ENCODE peak calls at places on chromosomes 11 and 22, in nine cellular contexts. O is neural progenitor cell, D is SK-N-SH, Q is OCI-LY7, H is GM23338, T is hepatocyte, C is GM23248, W is PC-3, L is HCT116. J is an unnamed sample.

GRCh38 chr11:46438211-46438610 is 46.6 kb upstream of the CHRM4 start:
- DNase-seq in O (no peak), D (no peak), Q (no peak), H (no peak), T (no peak), C (no peak), W (no peak), L (no peak), J (no peak)

GRCh38 chr22:28674121-28674563 is 5.5 kb downstream of the TTC28 start:
- DNase-seq in O (no peak), D (peak), Q (peak), H (no peak), T (no peak), C (peak), W (peak), L (no peak), J (peak)

GRCh38 chr11:64566915-64567882 is 23.8 kb upstream of the SLC22A12 start:
- DNase-seq in O (peak), D (peak), Q (no peak), H (no peak), T (no peak), C (no peak), W (no peak), L (no peak), J (no peak)

GRCh38 chr11:9859491-9860305 is 195.8 kb downstream of the SWAP70 start:
- DNase-seq in O (no peak), D (no peak), Q (no peak), H (no peak), T (no peak), C (peak), W (no peak), L (no peak), J (no peak)

GRCh38 chr11:33280402-33280801 is 23.2 kb downstream of the HIPK3 start:
- DNase-seq in O (no peak), D (no peak), Q (no peak), H (no peak), T (no peak), C (no peak), W (no peak), L (no peak), J (no peak)

GRCh38 chr11:762421-763072 is 14.7 kb downstream of the GATD1 start:
- DNase-seq in O (no peak), D (peak), Q (peak), H (peak), T (no peak), C (peak), W (peak), L (peak), J (no peak)

GRCh38 chr22:30863161-30863833 is 105.3 kb downstream of the MORC2 start:
- DNase-seq in O (no peak), D (peak), Q (no peak), H (peak), T (peak), C (no peak), W (no peak), L (no peak), J (no peak)

GRCh38 chr11:9740202-9740881 is 76.5 kb downstream of the SWAP70 start:
- DNase-seq in O (no peak), D (no peak), Q (no peak), H (no peak), T (peak), C (no peak), W (peak), L (no peak), J (no peak)

GRCh38 chr11:108851781-108852180 is 186.9 kb downstream of the DDX10 start:
- DNase-seq in O (no peak), D (no peak), Q (no peak), H (no peak), T (no peak), C (no peak), W (peak), L (no peak), J (no peak)

GRCh38 chr22:36828815-36829214 is 12.0 kb upstream of the PVALB start:
- DNase-seq in O (no peak), D (no peak), Q (no peak), H (peak), T (no peak), C (no peak), W (no peak), L (no peak), J (no peak)

GRCh38 chr22:25350551-25350971 is 131.1 kb downstream of the CRYBB2 start:
- DNase-seq in O (no peak), D (no peak), Q (no peak), H (peak), T (no peak), C (no peak), W (no peak), L (no peak), J (no peak)

GRCh38 chr11:67732045-67732787 is 57.8 kb upstream of the ALDH3B2 start:
- DNase-seq in O (peak), D (peak), Q (peak), H (peak), T (peak), C (peak), W (peak), L (peak), J (no peak)

GRCh38 chr11:13949876-13950275 is 12.6 kb upstream of the SPON1 start:
- DNase-seq in O (no peak), D (peak), Q (no peak), H (no peak), T (no peak), C (no peak), W (peak), L (no peak), J (no peak)

GRCh38 chr11:6251990-6252473 is 7.6 kb upstream of the CCKBR start:
- DNase-seq in O (no peak), D (no peak), Q (no peak), H (no peak), T (peak), C (peak), W (no peak), L (no peak), J (no peak)

GRCh38 chr11:6321961-6322362 is 1.7 kb upstream of the CAVIN3 start:
- DNase-seq in O (peak), D (no peak), Q (no peak), H (peak), T (no peak), C (peak), W (peak), L (peak), J (no peak)

GRCh38 chr22:27820896-27821866 is 19.6 kb upstream of the MN1 start:
- DNase-seq in O (peak), D (peak), Q (no peak), H (no peak), T (no peak), C (peak), W (no peak), L (no peak), J (no peak)

GRCh38 chr11:76277298-76278175 is 71.2 kb upstream of the WNT11 start:
- DNase-seq in O (peak), D (no peak), Q (peak), H (peak), T (no peak), C (no peak), W (no peak), L (no peak), J (no peak)

GRCh38 chr22:37044634-37045625 is 6.6 kb upstream of the KCTD17 start:
- DNase-seq in O (no peak), D (no peak), Q (no peak), H (no peak), T (no peak), C (no peak), W (peak), L (no peak), J (no peak)

GRCh38 chr22:22235564-22235963 is 9.0 kb upstream of the VPREB1 start:
- DNase-seq in O (peak), D (peak), Q (peak), H (peak), T (peak), C (peak), W (peak), L (no peak), J (peak)

GRCh38 chr22:43239102-43239875 is 52.4 kb upstream of the TTLL12 start:
- DNase-seq in O (no peak), D (peak), Q (no peak), H (no peak), T (no peak), C (no peak), W (no peak), L (no peak), J (no peak)

GRCh38 chr11:116513894-116514293 is 258.9 kb downstream of the BUD13 start:
- DNase-seq in O (peak), D (no peak), Q (no peak), H (peak), T (peak), C (peak), W (peak), L (peak), J (peak)

GRCh38 chr11:75718406-75719088 is 909 bp downstream of the MOGAT2 start:
- DNase-seq in O (no peak), D (no peak), Q (no peak), H (no peak), T (no peak), C (no peak), W (no peak), L (no peak), J (no peak)

GRCh38 chr11:15793032-15793996 is 563.0 kb downstream of the SOX6 start:
- DNase-seq in O (no peak), D (no peak), Q (no peak), H (no peak), T (no peak), C (peak), W (peak), L (no peak), J (no peak)

GRCh38 chr11:59668188-59668949 is 468 bp downstream of the PATL1 start:
- DNase-seq in O (peak), D (no peak), Q (no peak), H (peak), T (peak), C (peak), W (peak), L (no peak), J (peak)

GRCh38 chr11:124074554-124074953 is 33.4 kb upstream of the OR10G7 start:
- DNase-seq in O (no peak), D (no peak), Q (no peak), H (no peak), T (no peak), C (no peak), W (no peak), L (no peak), J (no peak)

GRCh38 chr11:134535029-134536025 is 123.3 kb upstream of the B3GAT1 start:
- DNase-seq in O (no peak), D (no peak), Q (no peak), H (no peak), T (no peak), C (no peak), W (no peak), L (no peak), J (no peak)

GRCh38 chr11:39236916-39237315 is 2222.5 kb downstream of the LRRC4C start:
- DNase-seq in O (peak), D (no peak), Q (no peak), H (no peak), T (no peak), C (no peak), W (peak), L (no peak), J (no peak)

GRCh38 chr11:10529279-10529678 is 11.7 kb downstream of the RNF141 start:
- DNase-seq in O (no peak), D (no peak), Q (no peak), H (no peak), T (no peak), C (peak), W (no peak), L (no peak), J (no peak)

GRCh38 chr11:47348859-47349258 is 3.6 kb downstream of the MYBPC3 start:
- DNase-seq in O (peak), D (peak), Q (peak), H (peak), T (no peak), C (peak), W (peak), L (peak), J (peak)

GRCh38 chr22:25987948-25988347 is 181.3 kb upstream of the SEZ6L start:
- DNase-seq in O (no peak), D (peak), Q (peak), H (peak), T (no peak), C (no peak), W (no peak), L (no peak), J (no peak)

GRCh38 chr11:65067446-65067845 is 9.1 kb upstream of the NAALADL1 start:
- DNase-seq in O (no peak), D (no peak), Q (no peak), H (no peak), T (no peak), C (no peak), W (no peak), L (no peak), J (no peak)

GRCh38 chr11:75524576-75525432 is 937 bp downstream of the GDPD5 start:
- DNase-seq in O (peak), D (peak), Q (peak), H (peak), T (no peak), C (peak), W (peak), L (no peak), J (no peak)

GRCh38 chr22:27100789-27101188 is 443.4 kb downstream of the MIAT start:
- DNase-seq in O (peak), D (peak), Q (no peak), H (peak), T (peak), C (peak), W (no peak), L (no peak), J (no peak)

GRCh38 chr22:22770280-22770871 is 117.2 kb upstream of the IGLL5 start:
- DNase-seq in O (peak), D (peak), Q (peak), H (peak), T (peak), C (peak), W (peak), L (no peak), J (no peak)

GRCh38 chr11:65207918-65208784 is 26.4 kb downstream of the CAPN1 start:
- DNase-seq in O (no peak), D (no peak), Q (no peak), H (no peak), T (no peak), C (no peak), W (no peak), L (no peak), J (no peak)

GRCh38 chr11:81237139-81237538 is 1496.5 kb downstream of the FAM181B start:
- DNase-seq in O (peak), D (peak), Q (peak), H (peak), T (peak), C (peak), W (peak), L (no peak), J (peak)

GRCh38 chr11:72300268-72300667 is 56.3 kb upstream of the PHOX2A start:
- DNase-seq in O (no peak), D (no peak), Q (no peak), H (no peak), T (no peak), C (no peak), W (no peak), L (no peak), J (no peak)

GRCh38 chr11:34305095-34305692 is 52.6 kb downstream of the ABTB2 start:
- DNase-seq in O (no peak), D (no peak), Q (no peak), H (no peak), T (no peak), C (no peak), W (no peak), L (no peak), J (no peak)

GRCh38 chr11:34305780-34306179 is 52.0 kb downstream of the ABTB2 start:
- DNase-seq in O (no peak), D (no peak), Q (no peak), H (no peak), T (no peak), C (no peak), W (no peak), L (no peak), J (no peak)

GRCh38 chr11:34300571-34301295 is 57.1 kb downstream of the ABTB2 start:
- DNase-seq in O (no peak), D (no peak), Q (no peak), H (no peak), T (no peak), C (no peak), W (no peak), L (no peak), J (no peak)

GRCh38 chr11:34302046-34302921 is 55.5 kb downstream of the ABTB2 start:
- DNase-seq in O (no peak), D (no peak), Q (no peak), H (no peak), T (no peak), C (peak), W (peak), L (peak), J (no peak)

DNA sequence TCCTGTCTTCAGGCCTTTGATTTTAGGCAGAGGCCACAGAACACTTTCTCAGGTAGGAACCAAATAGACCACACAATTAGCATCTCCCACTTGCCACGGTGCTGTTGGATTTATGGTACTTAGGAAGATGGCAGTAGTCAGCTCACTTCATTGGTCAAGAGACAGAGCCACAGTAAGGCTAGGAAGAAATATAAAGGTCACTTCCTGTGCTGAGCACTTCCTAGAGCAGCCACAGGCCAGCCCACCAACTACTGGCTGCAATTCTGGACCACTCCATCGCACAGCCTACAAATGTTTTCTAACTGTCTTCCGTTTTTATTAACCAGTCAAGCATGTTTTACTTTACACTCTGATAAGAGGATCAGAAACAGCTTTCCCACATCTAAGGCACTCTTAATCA is 54.8 kb downstream of the ABTB2 start:
- DNase-seq in O (no peak), D (no peak), Q (no peak), H (no peak), T (no peak), C (no peak), W (no peak), L (no peak), J (no peak)
- TF ChIP-seq EZH2phosphoT487 in O (no peak), D (no peak), Q (no peak), H (no peak), T (no peak), C (no peak), W (no peak), L (no peak), J (no peak)

DNA sequence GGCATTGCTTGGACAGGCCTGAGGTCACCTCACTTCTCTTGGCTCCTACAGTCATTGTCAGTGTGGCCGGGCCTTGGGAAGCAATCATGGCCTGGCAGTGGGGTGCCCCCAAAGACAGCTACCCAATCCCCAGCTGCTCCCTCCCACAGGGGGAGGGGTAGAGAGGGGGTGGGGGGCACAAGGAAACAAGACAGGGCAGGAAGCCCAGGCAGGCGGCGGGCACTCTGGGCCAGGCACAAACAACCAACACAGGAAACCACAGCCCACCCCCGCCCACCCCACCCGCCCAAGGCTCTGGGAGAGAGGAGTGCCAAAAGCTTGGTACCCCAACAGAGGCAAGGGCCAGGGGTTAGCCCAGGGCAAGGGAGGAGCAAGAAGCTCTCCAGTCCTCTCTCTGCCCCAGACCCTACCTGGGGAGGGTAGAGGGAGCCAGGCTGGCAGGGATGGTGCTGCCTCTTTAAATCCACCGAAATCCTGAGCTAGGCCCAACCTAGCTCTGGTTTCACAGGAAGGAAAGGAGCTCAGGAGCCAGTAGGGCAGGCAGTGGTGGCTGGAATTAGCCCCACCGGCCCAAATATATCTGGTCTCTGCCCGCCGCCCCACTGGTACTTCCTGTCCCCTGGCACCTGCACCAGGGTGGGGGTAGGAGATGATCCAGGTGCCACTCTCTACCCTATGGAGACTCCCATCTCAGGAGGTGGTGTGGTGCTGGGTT is 12.2 kb downstream of the BCL9L start:
- DNase-seq in O (peak), D (no peak), Q (no peak), H (no peak), T (peak), C (peak), W (peak), L (no peak), J (no peak)
- H3K4me3 ChIP-seq in O (no peak), D (no peak), Q (peak), H (peak), T (no peak), C (no peak), W (peak), L (peak), J (no peak)

DNA sequence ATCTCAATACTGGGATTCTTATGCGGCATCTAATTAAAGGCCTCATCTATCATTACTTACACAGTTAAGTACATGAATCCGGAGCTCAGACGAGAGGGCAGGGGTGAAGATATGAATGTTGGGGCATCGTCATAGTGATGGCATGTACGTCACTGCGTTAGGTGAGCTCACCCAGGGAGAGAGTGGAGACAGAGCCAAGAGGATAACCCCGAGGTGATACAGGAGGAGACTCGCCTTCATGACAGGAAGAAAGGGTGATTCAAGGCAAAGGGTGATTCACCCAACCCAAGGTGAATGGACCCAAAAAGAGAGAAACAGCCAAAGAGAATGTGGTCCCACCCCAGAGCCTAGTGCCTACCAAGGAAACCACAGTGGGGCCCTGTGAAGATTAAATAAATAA is 132.9 kb upstream of the BLID start:
- DNase-seq in O (no peak), D (no peak), Q (no peak), H (no peak), T (no peak), C (no peak), W (peak), L (no peak), J (no peak)
- TF ChIP-seq EZH2phosphoT487 in O (no peak), D (no peak), Q (no peak), H (no peak), T (no peak), C (no peak), W (no peak), L (no peak), J (no peak)

GRCh38 chr11:42840176-42840829 is 471.5 kb upstream of the API5 start:
- DNase-seq in O (no peak), D (no peak), Q (no peak), H (no peak), T (no peak), C (no peak), W (no peak), L (no peak), J (no peak)
- H3K4me3 ChIP-seq in O (no peak), D (no peak), Q (no peak), H (no peak), T (no peak), C (no peak), W (no peak), L (no peak), J (no peak)

GRCh38 chr11:78525720-78526119 is 48.9 kb downstream of the NARS2 start:
- DNase-seq in O (no peak), D (no peak), Q (no peak), H (no peak), T (no peak), C (no peak), W (no peak), L (no peak), J (no peak)
- TF ChIP-seq EZH2phosphoT487 in O (no peak), D (no peak), Q (no peak), H (no peak), T (no peak), C (no peak), W (no peak), L (no peak), J (no peak)

GRCh38 chr11:61956191-61957027 is 6.3 kb downstream of the BEST1 start:
- DNase-seq in O (no peak), D (no peak), Q (no peak), H (no peak), T (no peak), C (no peak), W (no peak), L (no peak), J (no peak)

GRCh38 chr11:61954106-61955030 is 4.2 kb downstream of the BEST1 start:
- DNase-seq in O (no peak), D (no peak), Q (no peak), H (no peak), T (peak), C (peak), W (no peak), L (no peak), J (no peak)

GRCh38 chr11:61955031-61955415 is 4.9 kb downstream of the BEST1 start:
- DNase-seq in O (peak), D (no peak), Q (no peak), H (peak), T (peak), C (peak), W (no peak), L (no peak), J (no peak)

GRCh38 chr11:61957028-61957770 is 7.0 kb downstream of the BEST1 start:
- DNase-seq in O (no peak), D (no peak), Q (no peak), H (no peak), T (no peak), C (no peak), W (no peak), L (no peak), J (no peak)

GRCh38 chr11:61955416-61956135 is 5.4 kb downstream of the BEST1 start:
- DNase-seq in O (peak), D (no peak), Q (no peak), H (peak), T (peak), C (peak), W (no peak), L (no peak), J (no peak)
- H3K4me3 ChIP-seq in O (peak), D (no peak), Q (no peak), H (peak), T (peak), C (peak), W (no peak), L (no peak), J (no peak)

GRCh38 chr11:20671856-20672546 is 2.6 kb downstream of the NELL1 start:
- DNase-seq in O (peak), D (peak), Q (no peak), H (peak), T (peak), C (peak), W (peak), L (peak), J (no peak)
- TF ChIP-seq EZH2phosphoT487 in O (no peak), D (no peak), Q (no peak), H (no peak), T (no peak), C (no peak), W (no peak), L (no peak), J (no peak)

GRCh38 chr11:106679633-106680032 is 338.6 kb downstream of the GUCY1A2 start:
- DNase-seq in O (no peak), D (no peak), Q (no peak), H (no peak), T (no peak), C (no peak), W (no peak), L (no peak), J (peak)
- H3K4me3 ChIP-seq in O (no peak), D (no peak), Q (no peak), H (no peak), T (no peak), C (no peak), W (no peak), L (no peak), J (no peak)